ENCODE peak calls at places on chromosomes 4 and X, in nine cellular contexts. J, Q, N, L, Z, M, W, I and O are unnamed samples.

GRCh38 chr4:145171919-145172318 is 8.5 kb downstream of the OTUD4 start:
- DNase-seq in J (no peak), Q (no peak), N (no peak), L (no peak), Z (no peak), M (no peak), W (no peak), I (no peak), O (no peak)

GRCh38 chrX:40176979-40177430 is 79.2 kb upstream of the BCOR start:
- DNase-seq in J (peak; percentile 59), Q (no peak), N (no peak), L (no peak), Z (peak; percentile 58), M (no peak), W (no peak), I (no peak), O (no peak)

GRCh38 chr4:122652379-122652778 is 31.5 kb upstream of the IL21 start:
- DNase-seq in J (peak; percentile 88), Q (peak; percentile 52), N (peak; percentile 52), L (no peak), Z (peak; percentile 61), M (no peak), W (no peak), I (no peak), O (peak; percentile 75)

GRCh38 chrX:24515447-24515846 is 50.4 kb downstream of the PDK3 start:
- DNase-seq in J (no peak), Q (no peak), N (peak; percentile 32), L (no peak), Z (no peak), M (no peak), W (no peak), I (no peak), O (no peak)

GRCh38 chr4:142840516-142841123 is 5.5 kb downstream of the INPP4B start:
- DNase-seq in J (no peak), Q (peak; percentile 12), N (no peak), L (no peak), Z (peak; percentile 57), M (no peak), W (no peak), I (no peak), O (peak; percentile 60)

GRCh38 chr4:105613326-105613725 is 60.9 kb downstream of the ARHGEF38 start:
- DNase-seq in J (no peak), Q (no peak), N (no peak), L (no peak), Z (no peak), M (no peak), W (no peak), I (no peak), O (peak; percentile 49)

GRCh38 chrX:2692221-2693122 is 1.4 kb downstream of the CD99 start:
- DNase-seq in J (peak; percentile 41), Q (no peak), N (no peak), L (no peak), Z (no peak), M (peak; percentile 12), W (peak; percentile 50), I (peak; percentile 63), O (peak; percentile 86)

GRCh38 chr4:156598138-156598681 is 373.4 kb downstream of the PDGFC start:
- DNase-seq in J (no peak), Q (no peak), N (no peak), L (no peak), Z (no peak), M (no peak), W (no peak), I (no peak), O (no peak)

GRCh38 chr4:172709376-172709775 is 459.2 kb upstream of the GALNT7 start:
- DNase-seq in J (no peak), Q (no peak), N (no peak), L (no peak), Z (no peak), M (no peak), W (no peak), I (no peak), O (no peak)

GRCh38 chr4:148015058-148015457 is 283.2 kb downstream of the ARHGAP10 start:
- DNase-seq in J (no peak), Q (no peak), N (no peak), L (no peak), Z (no peak), M (no peak), W (no peak), I (no peak), O (no peak)

GRCh38 chrX:39650883-39651282 is 446.9 kb downstream of the BCOR start:
- DNase-seq in J (no peak), Q (no peak), N (no peak), L (no peak), Z (no peak), M (no peak), W (no peak), I (no peak), O (no peak)

GRCh38 chr4:113223001-113223400 is 173.5 kb downstream of the ANK2 start:
- DNase-seq in J (no peak), Q (no peak), N (no peak), L (no peak), Z (no peak), M (no peak), W (no peak), I (no peak), O (no peak)

GRCh38 chr4:54001558-54002365 is 62.6 kb downstream of the CHIC2 start:
- DNase-seq in J (no peak), Q (no peak), N (no peak), L (no peak), Z (no peak), M (no peak), W (no peak), I (no peak), O (no peak)